ENCODE peak calls at places on chromosomes 4 and X, in ten cellular contexts. O, L, J, H, K, P, E, C, M and S are unnamed samples.

GRCh38 chr4:133263082-133263481 is 114.0 kb downstream of the PCDH10 start:
- DNase-seq in M (no peak), H (no peak), O (no peak), E (no peak), C (peak; percentile 89), L (peak; percentile 67), K (no peak), P (no peak), J (no peak), S (no peak)

GRCh38 chrX:18574591-18574990 is 97.3 kb downstream of the RS1 start:
- DNase-seq in K (no peak), C (no peak), O (no peak), L (no peak), P (no peak), M (no peak), E (peak; percentile 9), H (no peak), J (no peak), S (no peak)

GRCh38 chrX:103101280-103102042 is 8.5 kb upstream of the NXF3 start:
- DNase-seq in C (peak; percentile 66), K (no peak), J (no peak), P (no peak), O (peak; percentile 85), H (no peak), L (no peak), M (no peak), E (no peak), S (no peak)

GRCh38 chrX:19823031-19823430 is 64.4 kb downstream of the SH3KBP1 start:
- DNase-seq in K (no peak), J (no peak), O (no peak), L (no peak), P (no peak), E (no peak), H (no peak), M (no peak), C (no peak), S (no peak)

GRCh38 chr4:13876940-13877339 is 249.4 kb upstream of the BOD1L1 start:
- DNase-seq in M (no peak), H (no peak), O (no peak), E (no peak), P (no peak), L (no peak), C (no peak), J (no peak), K (no peak), S (no peak)

GRCh38 chrX:40938418-40938817 is 146.8 kb upstream of the USP9X start:
- DNase-seq in L (no peak), O (no peak), P (no peak), C (no peak), M (no peak), E (peak; percentile 27), H (no peak), J (no peak), K (no peak), S (no peak)

GRCh38 chrX:49912086-49912485 is 10.3 kb upstream of the CLCN5 start:
- DNase-seq in H (no peak), J (no peak), P (no peak), E (no peak), L (no peak), K (no peak), M (no peak), O (no peak), C (no peak), S (no peak)

GRCh38 chrX:72052415-72053090 is 79.2 kb downstream of the RTL5 start:
- DNase-seq in L (peak; percentile 68), K (no peak), C (peak; percentile 67), O (no peak), M (no peak), P (no peak), H (no peak), J (no peak), E (no peak), S (no peak)

GRCh38 chr4:77082886-77083608 is 7.3 kb upstream of the CCNI start:
- DNase-seq in H (no peak), O (no peak), M (no peak), C (no peak), P (no peak), E (no peak), L (no peak), K (no peak), J (no peak), S (no peak)

GRCh38 chrX:107449490-107450175 is at the start of gene FRMPD3:
- DNase-seq in H (no peak), C (peak; percentile 71), P (no peak), L (peak; percentile 47), M (no peak), O (no peak), E (no peak), K (no peak), J (no peak), S (no peak)

DNA sequence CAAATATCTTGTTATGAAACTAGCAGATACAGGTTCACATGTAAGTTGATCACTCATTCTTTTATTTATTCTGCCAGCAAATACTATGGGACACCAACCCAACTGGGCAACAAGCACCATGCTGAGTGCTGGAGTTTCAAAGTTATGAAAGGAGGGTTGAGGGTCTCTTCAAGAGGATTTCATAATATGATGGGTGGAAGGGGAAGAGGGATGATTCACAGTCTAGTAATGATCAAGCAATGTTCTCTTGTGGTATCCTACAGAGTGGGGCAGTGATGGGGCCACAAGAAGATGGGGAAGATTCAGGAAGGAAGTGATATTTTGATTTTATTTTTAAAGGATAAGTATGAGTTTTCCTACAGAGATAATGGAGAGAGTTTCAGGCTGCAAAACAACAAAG is 46.2 kb upstream of the TXK start:
- DNase-seq in H (no peak), O (no peak), L (no peak), K (no peak), E (no peak), C (no peak), J (no peak), M (no peak), P (no peak), S (no peak)
- H3K4me1 ChIP-seq in H (no peaks in the 10 kb centered on the region), O (no peaks in the 10 kb centered on the region), L (peaks cover 8% of the 10 kb centered on the region), K (peaks cover 12% of the 10 kb centered on the region), E (peaks cover 13% of the 10 kb centered on the region), C (peaks cover 7% of the 10 kb centered on the region), J (no peaks in the 10 kb centered on the region), M (no peaks in the 10 kb centered on the region), P (no peaks in the 10 kb centered on the region), S (no peaks in the 10 kb centered on the region)

GRCh38 chrX:95076449-95076848 is 1402.4 kb downstream of the FAM133A start:
- DNase-seq in J (no peak), M (no peak), O (no peak), L (no peak), P (no peak), C (peak; percentile 75), H (no peak), K (no peak), E (peak; percentile 30), S (no peak)

GRCh38 chrX:95071052-95071451 is 1397.0 kb downstream of the FAM133A start:
- DNase-seq in E (no peak), H (no peak), M (no peak), K (no peak), P (no peak), J (no peak), O (no peak), L (no peak), C (no peak), S (no peak)

DNA sequence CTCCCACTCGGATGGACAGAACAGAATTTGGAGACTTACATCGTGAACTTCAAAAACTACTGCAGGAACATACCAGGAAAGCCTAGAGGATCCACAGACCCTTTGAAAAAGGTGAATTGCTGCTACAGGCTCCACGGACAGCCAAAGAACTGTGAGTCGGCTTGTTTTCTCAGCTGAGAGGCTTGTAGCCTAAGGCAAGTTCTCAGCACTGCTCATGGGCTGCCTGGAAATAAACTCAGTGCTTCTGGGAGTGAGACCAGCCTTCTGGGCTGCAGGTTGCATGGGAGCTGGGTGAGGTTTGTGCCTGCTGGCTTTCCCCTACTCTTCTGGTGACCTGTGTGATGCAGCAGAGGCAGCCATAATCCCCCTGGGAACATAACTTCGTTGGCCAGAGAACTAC is 1397.6 kb downstream of the FAM133A start:
- DNase-seq in J (no peak), C (peak; percentile 39), P (no peak), M (no peak), L (no peak), H (no peak), K (no peak), E (no peak), O (no peak), S (no peak)
- TF ChIP-seq CTCF in J (no peak), C (no peak), P (no peak), M (no peak), L (no peak), H (no peak), K (no peak), E (no peak), O (no peak), S (no peak)

DNA sequence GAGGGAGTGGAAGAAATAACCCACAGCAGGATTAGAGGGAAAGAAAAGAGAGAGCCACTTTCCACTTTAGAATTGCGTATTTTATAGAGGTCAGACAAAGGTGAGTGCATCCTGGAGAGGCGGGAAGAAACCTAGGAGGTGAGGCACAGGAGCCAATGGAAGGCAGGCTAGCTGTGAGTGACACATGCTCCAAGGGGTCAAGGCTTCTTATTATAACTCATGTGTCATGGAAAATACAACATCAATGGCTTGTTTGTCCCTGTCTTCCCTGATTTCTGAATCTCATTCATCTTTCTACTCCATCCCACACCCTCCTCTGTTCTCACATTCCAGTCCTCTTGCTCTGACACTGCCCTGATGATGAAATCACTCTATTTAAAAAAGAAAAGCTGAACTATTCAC is 14.4 kb downstream of the ANXA3 start:
- DNase-seq in L (no peak), H (no peak), C (peak; percentile 64), J (no peak), K (peak; percentile 92), E (peak; percentile 85), P (no peak), O (no peak), M (no peak), S (no peak)
- H3K4me1 ChIP-seq in L (peaks cover 13% of the 10 kb centered on the region), H (peaks cover 47% of the 10 kb centered on the region), C (peaks cover 18% of the 10 kb centered on the region), J (no peaks in the 10 kb centered on the region), K (peaks cover 96% of the 10 kb centered on the region), E (peaks cover 97% of the 10 kb centered on the region), P (peaks cover 32% of the 10 kb centered on the region), O (peaks cover 2% of the 10 kb centered on the region), M (no peaks in the 10 kb centered on the region), S (peaks cover 13% of the 10 kb centered on the region)

GRCh38 chrX:136395271-136395670 is 92.5 kb upstream of the BRS3 start:
- DNase-seq in P (no peak), C (no peak), K (no peak), H (no peak), L (no peak), E (no peak), M (no peak), O (no peak), J (no peak), S (no peak)

DNA sequence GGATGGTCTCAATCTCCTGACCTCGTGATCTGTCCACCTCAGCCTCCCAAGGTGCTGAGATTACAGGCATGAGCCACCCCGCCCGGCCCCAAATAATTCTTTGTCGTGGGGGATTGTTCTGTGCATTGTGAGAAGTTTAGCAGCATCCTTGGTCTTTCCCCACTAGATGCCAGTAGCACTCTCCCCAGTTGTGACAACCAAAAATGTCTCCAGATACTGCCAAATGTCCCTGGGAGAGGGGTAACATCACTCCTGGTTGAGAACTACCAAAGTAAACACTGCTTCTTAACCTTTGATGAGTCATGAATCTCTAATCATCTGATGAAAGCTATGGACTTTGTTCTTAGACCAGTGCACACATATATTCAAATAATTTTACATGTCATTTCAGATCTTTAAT is 90.7 kb upstream of the BRS3 start:
- DNase-seq in L (no peak), P (no peak), O (no peak), K (no peak), J (no peak), H (no peak), E (peak; percentile 32), M (no peak), C (peak; percentile 49), S (no peak)
- TF ChIP-seq CTCF in L (no peak), P (no peak), O (no peak), K (no peak), J (no peak), H (no peak), E (peak; percentile 8), M (no peak), C (peak; percentile 58), S (no peak)